ENCODE peak calls at places on chromosomes 1 and 21, in six cellular contexts. E is mesendoderm, L is IMR-90, C is neuronal stem cell, K is mesenchymal stem cell, F is trophoblast cell. H is an unnamed sample.

GRCh38 chr1:43359696-43360095 is 915 bp downstream of the CDC20 start:
- DNase-seq in E (peak), L (no peak), C (no peak), K (no peak), F (no peak), H (no peak)

GRCh38 chr1:27632387-27633297 is 2.3 kb downstream of the FGR start:
- DNase-seq in F (no peak), E (no peak), L (no peak), K (no peak), C (no peak), H (no peak)

GRCh38 chr21:41562101-41563000 is 54.4 kb upstream of the TMPRSS2 start:
- DNase-seq in F (no peak), C (no peak), K (no peak), E (no peak), L (no peak), H (no peak)

GRCh38 chr1:167453156-167453555 is 65.2 kb downstream of the CD247 start:
- DNase-seq in C (no peak), L (no peak), K (no peak), E (no peak), F (no peak), H (no peak)

GRCh38 chr21:37821791-37822450 is 94.3 kb downstream of the KCNJ6 start:
- DNase-seq in F (no peak), K (no peak), L (peak), C (no peak), E (no peak), H (no peak)

GRCh38 chr1:35555601-35556477 is 1.4 kb downstream of the KIAA0319L start:
- DNase-seq in F (no peak), L (peak), C (no peak), E (no peak), K (no peak), H (no peak)

GRCh38 chr1:1537626-1538250 is 2.7 kb downstream of the TMEM240 start:
- DNase-seq in E (no peak), C (no peak), L (no peak), F (no peak), K (no peak), H (no peak)

GRCh38 chr1:91872560-91873081 is 13.3 kb downstream of the TGFBR3 start:
- DNase-seq in C (no peak), E (no peak), F (no peak), K (peak), L (no peak), H (no peak)

GRCh38 chr1:38308780-38309179 is 262.2 kb upstream of the POU3F1 start:
- DNase-seq in K (no peak), F (peak), L (no peak), C (no peak), E (peak), H (no peak)

GRCh38 chr21:33058468-33059318 is 11.2 kb upstream of the OLIG1 start:
- DNase-seq in K (no peak), L (no peak), E (no peak), C (no peak), F (no peak), H (no peak)

GRCh38 chr1:182056596-182057366 is 4.7 kb downstream of the ZNF648 start:
- DNase-seq in L (no peak), F (no peak), E (no peak), K (no peak), C (no peak), H (no peak)

GRCh38 chr1:2466834-2467554 is 9.1 kb upstream of the PLCH2 start:
- DNase-seq in E (peak), L (no peak), F (no peak), C (peak), K (no peak), H (peak)

GRCh38 chr1:61967750-61968149 is 225.5 kb downstream of the PATJ start:
- DNase-seq in C (no peak), F (peak), K (no peak), E (peak), L (peak), H (no peak)

GRCh38 chr1:17167041-17167782 is 37.7 kb upstream of the PADI1 start:
- DNase-seq in E (peak), F (peak), L (no peak), C (no peak), K (no peak), H (no peak)

GRCh38 chr1:932178-932520 is 8.4 kb downstream of the SAMD11 start:
- DNase-seq in K (no peak), F (no peak), E (no peak), L (no peak), C (no peak), H (no peak)

GRCh38 chr1:207578796-207579435 is 66.0 kb upstream of the CR1L start:
- DNase-seq in E (no peak), F (no peak), C (no peak), K (no peak), L (no peak), H (no peak)

GRCh38 chr1:162091681-162092524 is 22.4 kb downstream of the NOS1AP start:
- DNase-seq in F (no peak), K (peak), E (peak), L (no peak), C (no peak), H (peak)

GRCh38 chr1:117098287-117098890 is 23.2 kb downstream of the TRIM45 start:
- DNase-seq in C (no peak), F (peak), E (no peak), K (no peak), L (no peak), H (no peak)

GRCh38 chr1:56477164-56478111 is 101.9 kb downstream of the PLPP3 start:
- DNase-seq in C (peak), K (peak), L (peak), F (peak), E (peak), H (peak)

GRCh38 chr1:233523047-233523446 is 90.9 kb upstream of the KCNK1 start:
- DNase-seq in E (peak), K (no peak), L (no peak), F (no peak), C (peak), H (no peak)

GRCh38 chr1:83512371-83513004 is 486.4 kb downstream of the TTLL7 start:
- DNase-seq in L (no peak), C (no peak), K (peak), E (peak), F (no peak), H (no peak)

GRCh38 chr1:181128592-181129497 is 40.3 kb downstream of the IER5 start:
- DNase-seq in L (no peak), C (peak), F (no peak), E (no peak), K (peak), H (no peak)

GRCh38 chr1:54287176-54287650 is 87.2 kb downstream of the MRPL37 start:
- DNase-seq in F (peak), K (peak), C (no peak), L (peak), E (peak), H (peak)

GRCh38 chr1:161910516-161911077 is 113.1 kb downstream of the OLFML2B start:
- DNase-seq in E (no peak), F (peak), L (peak), K (no peak), C (no peak), H (no peak)

GRCh38 chr1:193249187-193249586 is 62.8 kb upstream of the B3GALT2 start:
- DNase-seq in F (no peak), E (no peak), C (no peak), K (no peak), L (no peak), H (no peak)

GRCh38 chr1:9321480-9321849 is 28.8 kb downstream of the SPSB1 start:
- DNase-seq in K (peak), E (peak), L (peak), F (peak), C (no peak), H (no peak)
- H2AK5ac ChIP-seq in K (no peak), E (no peak), L (peak), F (no peak), C (no peak), H (peak)

DNA sequence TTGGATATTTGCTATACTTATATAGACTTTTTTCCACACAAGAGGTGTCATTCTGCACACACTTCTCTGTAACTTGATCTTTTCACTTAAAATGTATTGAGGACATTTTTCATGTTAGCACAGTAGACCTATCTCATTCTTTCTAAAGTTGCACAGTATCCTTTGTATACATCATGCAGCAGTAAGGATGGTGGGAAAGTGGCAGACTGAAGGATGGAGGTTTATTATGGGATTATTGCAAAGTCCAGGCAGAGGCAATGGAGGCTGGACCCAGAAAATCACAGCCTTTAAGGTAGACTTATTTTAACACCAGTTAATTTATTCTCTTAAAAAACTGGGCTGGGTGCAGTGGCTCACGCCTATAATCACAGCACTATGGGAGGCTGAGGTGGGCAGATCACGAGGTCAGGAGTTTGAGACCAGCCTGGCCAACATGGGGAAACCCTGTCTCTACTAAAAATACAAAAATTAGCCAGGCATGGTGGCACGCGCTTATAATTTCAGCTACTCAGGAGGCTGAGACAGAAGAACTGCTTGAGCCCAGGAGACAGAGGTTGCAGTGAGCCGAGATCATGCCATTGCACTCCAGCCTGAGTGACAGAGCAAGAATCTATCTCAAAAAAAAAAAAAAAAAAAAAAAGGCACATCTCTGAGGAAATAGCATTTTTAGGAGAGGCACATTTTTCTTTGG is 25.8 kb downstream of the SLAMF1 start:
- DNase-seq in F (no peak), E (no peak), L (no peak), C (no peak), K (no peak), H (no peak)
- H3K4me3 ChIP-seq in F (no peak), E (no peak), L (no peak), C (no peak), K (no peak), H (no peak)

GRCh38 chr1:240314845-240315746 is 223.4 kb downstream of the FMN2 start:
- DNase-seq in F (no peak), K (no peak), E (no peak), L (no peak), C (no peak), H (no peak)

GRCh38 chr1:240320645-240321044 is 229.0 kb downstream of the FMN2 start:
- DNase-seq in C (no peak), K (no peak), F (no peak), L (peak), E (peak), H (no peak)

GRCh38 chr1:240322943-240323342 is 231.3 kb downstream of the FMN2 start:
- DNase-seq in K (no peak), F (no peak), C (no peak), L (no peak), E (no peak), H (no peak)

GRCh38 chr1:240319998-240320397 is 228.3 kb downstream of the FMN2 start:
- DNase-seq in K (no peak), F (no peak), C (no peak), E (no peak), L (no peak), H (no peak)
- H2AK5ac ChIP-seq in K (no peak), F (no peak), C (no peak), E (no peak), L (peak), H (no peak)

GRCh38 chr1:185156854-185157598 is at the start of the genes SWT1 and TRMT1L:
- DNase-seq in E (peak), C (peak), L (peak), F (peak), K (peak), H (peak)

GRCh38 chr1:185156321-185156853 is 366 bp downstream of the TRMT1L start:
- DNase-seq in K (peak), E (peak), L (no peak), F (no peak), C (no peak), H (no peak)

GRCh38 chr1:185154912-185155513 is 1.7 kb downstream of the TRMT1L start:
- DNase-seq in E (no peak), K (peak), L (peak), F (peak), C (no peak), H (no peak)

GRCh38 chr1:185157599-185158469 is 867 bp downstream of the SWT1 start:
- DNase-seq in K (peak), C (peak), L (peak), F (peak), E (peak), H (no peak)

DNA sequence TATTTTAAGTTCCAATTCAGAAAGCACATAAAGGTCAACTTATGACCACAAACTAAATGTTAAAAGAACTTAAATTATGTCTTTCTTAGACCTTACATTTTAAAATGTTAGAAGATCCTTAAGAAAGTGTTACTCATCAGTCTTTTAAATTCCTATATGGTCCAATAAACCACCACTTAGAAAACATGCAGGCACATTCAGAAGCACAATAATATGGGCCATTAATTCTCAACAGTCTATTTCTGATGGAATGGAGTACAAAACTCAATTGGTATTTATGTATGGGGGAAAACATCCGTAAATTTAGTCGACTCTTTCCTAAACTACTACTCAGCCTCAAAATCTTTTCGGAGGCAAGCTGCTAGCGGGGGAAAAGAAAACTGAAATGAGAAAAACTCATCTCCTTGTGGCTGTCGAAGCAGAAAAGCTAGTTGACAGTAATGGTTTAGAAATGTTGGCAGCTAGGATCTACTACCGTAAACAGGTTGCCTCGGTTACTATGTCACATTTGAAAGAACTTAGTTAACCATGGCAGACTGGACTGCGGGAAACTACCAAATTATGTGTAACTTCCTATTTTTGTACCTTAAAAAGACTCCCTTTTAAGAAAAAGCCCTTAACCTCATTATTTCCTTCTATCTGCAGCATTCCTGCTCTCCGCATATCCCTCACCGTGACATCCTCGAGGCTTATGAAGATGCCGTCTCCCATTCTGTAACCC is 993 bp downstream of the TRMT1L start:
- DNase-seq in C (peak), F (peak), L (peak), E (no peak), K (peak), H (no peak)
- H3K4me3 ChIP-seq in C (peak), F (peak), L (peak), E (peak), K (peak), H (peak)